ENCODE peak calls at places on chromosomes 1 and 21, in four cellular contexts. M, V, D and N are unnamed samples.

GRCh38 chr1:11749203-11749689 is 12.7 kb upstream of the C1orf167 start:
- DNase-seq in M (peak; percentile 59), V (no peak), D (peak; percentile 59), N (peak; percentile 68)

GRCh38 chr1:11339346-11340247 is 66.6 kb downstream of the UBIAD1 start:
- DNase-seq in M (no peak), V (peak; percentile 26), D (peak; percentile 71), N (no peak)

GRCh38 chr1:151710187-151710586 is 6.4 kb downstream of the CELF3 start:
- DNase-seq in M (no peak), V (peak; percentile 87), D (peak; percentile 94), N (no peak)

GRCh38 chr1:147612366-147612765 is 58.0 kb downstream of the ACP6 start:
- DNase-seq in M (peak; percentile 77), V (no peak), D (no peak), N (no peak)

GRCh38 chr1:23916209-23917131 is 3.3 kb upstream of the CNR2 start:
- DNase-seq in M (peak; percentile 81), V (peak; percentile 54), D (peak; percentile 85), N (peak; percentile 77)

GRCh38 chr1:206699626-206700025 is 14.9 kb downstream of the MAPKAPK2 start:
- DNase-seq in M (no peak), V (no peak), D (no peak), N (no peak)

GRCh38 chr21:15514073-15514946 is 215.5 kb upstream of the USP25 start:
- DNase-seq in M (no peak), V (no peak), D (no peak), N (no peak)

GRCh38 chr1:37513795-37514349 is 694 bp downstream of the MEAF6 start:
- DNase-seq in M (no peak), V (peak; percentile 26), D (peak; percentile 44), N (peak; percentile 30)

GRCh38 chr1:162695687-162696086 is 63.4 kb downstream of the DDR2 start:
- DNase-seq in M (no peak), V (peak; percentile 14), D (no peak), N (no peak)

GRCh38 chr1:3064901-3065300 is 4.1 kb upstream of the PRDM16 start:
- DNase-seq in M (no peak), V (no peak), D (no peak), N (no peak)

GRCh38 chr1:207919523-207920210 is 8.7 kb upstream of the CD34 start:
- DNase-seq in M (no peak), V (no peak), D (no peak), N (no peak)

GRCh38 chr1:207920481-207921050 is 9.6 kb upstream of the CD34 start:
- DNase-seq in M (no peak), V (no peak), D (peak; percentile 34), N (no peak)

GRCh38 chr1:207917086-207917485 is 6.2 kb upstream of the CD34 start:
- DNase-seq in M (no peak), V (no peak), D (no peak), N (no peak)

GRCh38 chr1:207918571-207918970 is 7.6 kb upstream of the CD34 start:
- DNase-seq in M (no peak), V (no peak), D (no peak), N (no peak)

DNA sequence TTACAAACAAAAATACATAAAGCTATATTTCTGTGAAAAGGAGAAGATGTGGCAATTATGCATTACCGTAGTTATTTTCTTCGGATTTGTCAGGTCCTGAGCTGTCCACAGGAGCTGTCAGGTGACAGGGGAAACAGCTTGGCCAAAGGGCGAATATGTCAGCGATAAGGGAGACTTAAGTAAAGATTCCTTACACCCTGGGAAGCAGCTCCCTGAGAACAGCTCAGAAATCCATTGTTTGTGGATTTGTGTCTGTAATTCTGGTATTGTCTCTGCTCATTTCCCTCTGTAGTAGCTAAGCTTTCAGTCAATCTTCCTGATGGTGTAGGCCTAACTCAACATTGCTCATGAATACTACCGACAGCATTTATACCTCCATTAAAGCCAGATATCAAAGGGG is 7.1 kb upstream of the CD34 start:
- DNase-seq in M (no peak), V (no peak), D (no peak), N (no peak)
- H3K4me2 ChIP-seq in M (no peak overlapping the region), V (no peak overlapping the region), D (no peak overlapping the region), N (no peak overlapping the region)

DNA sequence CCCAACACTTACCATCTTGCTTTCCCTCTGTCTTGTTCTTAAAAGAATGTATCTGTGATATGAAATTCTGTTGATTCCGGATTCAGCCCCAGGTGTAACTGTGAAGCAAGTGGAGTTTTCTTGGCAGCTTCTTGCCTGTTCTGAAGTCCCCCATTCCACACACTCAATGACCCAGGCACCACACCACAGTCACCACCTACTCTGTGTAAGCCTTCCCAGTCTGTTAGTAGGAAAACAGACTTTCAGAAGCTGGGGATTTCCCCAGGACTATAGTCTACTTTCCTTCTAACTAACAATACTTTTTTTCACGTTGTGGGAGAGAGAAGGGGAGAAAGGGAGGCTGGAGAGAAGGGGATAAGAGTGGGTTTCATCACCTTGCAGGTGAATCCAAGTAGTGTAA is 299.1 kb upstream of the PROX1 start:
- DNase-seq in M (no peak), V (no peak), D (no peak), N (no peak)
- H3K4me1 ChIP-seq in M (no peaks in the 10 kb centered on the region), V (no peaks in the 10 kb centered on the region), D (peaks cover under 1% of the 10 kb centered on the region), N (peaks cover 5% of the 10 kb centered on the region)

GRCh38 chr21:42118121-42118795 is 47.1 kb downstream of the UMODL1 start:
- DNase-seq in M (no peak), V (no peak), D (no peak), N (no peak)
- H3K4me2 ChIP-seq in M (no peak overlapping the region), V (no peak overlapping the region), D (no peak overlapping the region), N (no peak overlapping the region)

GRCh38 chr1:46171872-46172271 is 3.0 kb upstream of the TSPAN1 start:
- DNase-seq in M (no peak), V (no peak), D (no peak), N (peak; percentile 93)

GRCh38 chr1:46169811-46170454 is 5.0 kb upstream of the TSPAN1 start:
- DNase-seq in M (no peak), V (no peak), D (no peak), N (no peak)

GRCh38 chr1:46166521-46167462 is 8.1 kb upstream of the TSPAN1 start:
- DNase-seq in M (no peak), V (no peak), D (peak; percentile 14), N (no peak)

GRCh38 chr1:46171351-46171750 is 3.5 kb upstream of the TSPAN1 start:
- DNase-seq in M (no peak), V (no peak), D (peak; percentile 10), N (no peak)

GRCh38 chr1:46168463-46168862 is 6.4 kb upstream of the TSPAN1 start:
- DNase-seq in M (no peak), V (no peak), D (peak; percentile 16), N (no peak)
- H3K4me1 ChIP-seq in M (peaks cover 3% of the 10 kb centered on the region), V (peaks cover 11% of the 10 kb centered on the region), D (peaks cover 3% of the 10 kb centered on the region), N (peaks cover 17% of the 10 kb centered on the region)

DNA sequence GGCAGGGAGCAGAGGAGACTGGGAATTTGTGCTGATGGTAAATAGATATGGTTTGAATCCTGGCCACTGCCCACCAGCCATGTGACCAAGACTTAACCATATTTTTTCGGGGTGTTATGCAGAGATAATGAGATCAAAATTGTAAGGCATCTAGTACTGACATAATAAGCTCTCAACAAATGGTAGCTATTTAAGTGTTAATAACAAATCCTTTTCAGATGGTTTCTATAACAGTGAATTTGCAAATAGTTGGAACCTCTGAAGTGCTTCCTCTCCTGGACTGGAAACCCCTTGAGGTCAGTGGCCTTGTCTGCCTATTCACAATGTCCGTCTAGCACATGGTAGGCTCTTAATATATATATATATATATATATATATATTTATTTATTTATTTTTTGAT is 64.7 kb downstream of the MDM4 start:
- DNase-seq in M (no peak), V (no peak), D (no peak), N (no peak)
- H3K4me2 ChIP-seq in M (no peak overlapping the region), V (no peak overlapping the region), D (no peak overlapping the region), N (no peak overlapping the region)

GRCh38 chr1:243923292-243924171 is 73.5 kb upstream of the AKT3 start:
- DNase-seq in M (no peak), V (no peak), D (no peak), N (no peak)
- H3K4me1 ChIP-seq in M (peaks cover 45% of the 10 kb centered on the region), V (peaks cover 29% of the 10 kb centered on the region), D (no peaks in the 10 kb centered on the region), N (peaks cover 23% of the 10 kb centered on the region)

DNA sequence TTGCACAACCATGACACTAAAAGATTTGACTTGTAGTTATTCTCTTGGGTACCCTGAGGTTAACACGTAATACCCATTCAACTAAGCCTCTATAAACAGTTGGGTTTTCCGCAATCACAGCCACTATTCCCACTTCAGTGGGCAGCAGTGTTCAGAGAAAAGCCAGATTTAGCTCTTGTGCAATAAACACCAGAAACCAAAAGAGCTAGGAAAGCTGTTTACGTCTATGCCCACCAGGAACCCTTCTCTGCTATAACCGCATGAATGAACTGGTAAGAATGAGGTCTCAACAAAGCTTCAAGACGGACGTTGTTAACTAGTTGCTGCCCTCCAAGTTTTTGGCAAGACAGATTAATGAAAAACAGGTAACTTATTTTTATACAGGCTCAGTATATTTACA is 101.3 kb downstream of the SLC45A1 start:
- DNase-seq in M (no peak), V (no peak), D (no peak), N (no peak)
- H3K4me2 ChIP-seq in M (no peak overlapping the region), V (no peak overlapping the region), D (no peak overlapping the region), N (no peak overlapping the region)

GRCh38 chr1:109621402-109622101 is 1.9 kb downstream of the AMPD2 start:
- DNase-seq in M (no peak), V (no peak), D (no peak), N (no peak)

GRCh38 chr1:109623601-109624161 is 4.0 kb downstream of the AMPD2 start:
- DNase-seq in M (no peak), V (no peak), D (peak; percentile 73), N (no peak)

GRCh38 chr1:109622895-109623294 is 3.3 kb downstream of the AMPD2 start:
- DNase-seq in M (no peak), V (no peak), D (no peak), N (no peak)

GRCh38 chr1:109620890-109621289 is 1.3 kb downstream of the AMPD2 start:
- DNase-seq in M (peak; percentile 87), V (peak; percentile 74), D (peak; percentile 95), N (peak; percentile 95)

GRCh38 chr1:109622103-109622892 is 2.7 kb downstream of the AMPD2 start:
- DNase-seq in M (no peak), V (no peak), D (no peak), N (no peak)
- H3K4me1 ChIP-seq in M (peaks cover 28% of the 10 kb centered on the region), V (peaks cover 17% of the 10 kb centered on the region), D (peaks cover 57% of the 10 kb centered on the region), N (peaks cover 4% of the 10 kb centered on the region)

DNA sequence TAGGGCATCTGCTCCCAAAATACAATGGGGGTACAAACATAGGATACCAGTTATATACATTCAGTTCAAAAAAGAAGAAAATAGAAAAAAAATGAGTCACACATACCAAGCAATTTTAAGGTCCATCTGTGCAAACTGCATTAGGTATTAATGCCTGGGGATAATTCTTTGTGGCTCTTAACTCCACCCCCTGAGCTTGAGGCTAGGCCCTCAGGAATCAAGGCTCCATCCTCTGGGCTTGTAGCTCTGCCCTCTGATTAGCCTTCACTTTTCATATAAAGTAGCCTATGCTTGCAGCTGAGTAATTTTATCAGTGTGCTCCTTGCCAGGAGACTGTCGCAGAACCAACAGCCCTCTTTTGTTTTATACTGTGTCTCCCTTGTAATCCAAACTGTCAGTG is 69.9 kb upstream of the BACE2 start:
- DNase-seq in M (no peak), V (no peak), D (no peak), N (no peak)
- H3K4me2 ChIP-seq in M (no peak overlapping the region), V (no peak overlapping the region), D (no peak overlapping the region), N (no peak overlapping the region)

DNA sequence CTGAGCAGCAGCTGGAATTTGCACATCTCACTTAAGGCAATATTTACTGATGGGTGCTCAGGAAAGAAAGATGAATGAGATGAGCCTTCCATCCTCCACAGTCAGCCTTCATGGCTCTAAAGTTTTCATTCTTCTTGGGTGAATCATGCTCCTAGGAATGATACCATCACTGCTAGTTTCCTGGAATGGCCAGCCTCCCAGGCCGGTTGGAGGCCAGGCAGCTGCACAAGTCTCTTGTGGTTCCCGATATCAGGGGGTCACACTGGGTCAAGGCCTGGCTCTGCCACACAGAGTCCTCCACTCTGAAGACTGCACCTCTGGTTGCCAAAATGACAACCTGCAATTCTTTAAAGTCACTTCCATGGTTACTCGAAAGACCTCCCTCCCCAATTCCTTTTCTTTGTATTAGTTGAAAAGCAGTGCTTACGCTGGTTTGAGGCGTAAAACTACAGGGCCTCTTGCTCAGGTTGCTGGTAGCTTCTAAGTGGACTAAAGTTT is 46.2 kb upstream of the PALMD start:
- DNase-seq in M (peak; percentile 80), V (no peak), D (no peak), N (peak; percentile 66)
- H3K4me1 ChIP-seq in M (peaks cover 32% of the 10 kb centered on the region), V (peaks cover 6% of the 10 kb centered on the region), D (no peaks in the 10 kb centered on the region), N (peaks cover 9% of the 10 kb centered on the region)